ENCODE peak calls at places on chromosome 13, in four cellular contexts. K is stimulated activated naive B cell treated with anti-CD40 and anti-IgM and Interleukin-4, amounts not matched to agents 10 μg/mL and 1 μg/mL and 100 μg/mL, for 72 hours; O is AG20443; X is activated CD4-positive, alpha-beta T cell treated with anti-CD3 and anti-CD28 coated beads, Interleukin-2, amount 50 U/mL, for 1 hour. Z is an unnamed sample.

GRCh38 chr13:21061077-21061945 is at the start of gene LATS2:
- DNase-seq in K (peak), O (peak), X (peak), Z (peak)

GRCh38 chr13:112962396-112962795 is 6.6 kb upstream of the MCF2L start:
- DNase-seq in K (no peak), X (no peak), O (no peak), Z (no peak)

GRCh38 chr13:46615888-46616531 is 63.0 kb downstream of the LRCH1 start:
- DNase-seq in O (peak), X (no peak), K (no peak), Z (no peak)

GRCh38 chr13:102710261-102710679 is 15.4 kb upstream of the METTL21C start:
- DNase-seq in K (no peak), X (no peak), O (peak), Z (no peak)

GRCh38 chr13:73741111-73741510 is 393.1 kb downstream of the KLF12 start:
- DNase-seq in K (no peak), O (peak), X (no peak), Z (no peak)

GRCh38 chr13:94886191-94886590 is 173.8 kb upstream of the SOX21 start:
- DNase-seq in K (no peak), X (no peak), O (peak), Z (no peak)

GRCh38 chr13:97224544-97225324 is 2.6 kb downstream of the MBNL2 start:
- DNase-seq in O (peak), K (no peak), X (peak), Z (no peak)

GRCh38 chr13:24348385-24348784 is 39.0 kb downstream of the C1QTNF9 start:
- DNase-seq in K (no peak), O (peak), X (no peak), Z (no peak)

GRCh38 chr13:101730420-101731000 is 278.0 kb downstream of the ITGBL1 start:
- DNase-seq in X (no peak), O (no peak), K (no peak), Z (no peak)

GRCh38 chr13:41365636-41366035 is 54.6 kb downstream of the NAA16 start:
- DNase-seq in K (no peak), O (no peak), X (no peak), Z (no peak)

GRCh38 chr13:33249066-33249465 is 36.5 kb downstream of the STARD13 start:
- DNase-seq in K (no peak), O (no peak), X (no peak), Z (no peak)

GRCh38 chr13:89862691-89863036 is 1484.8 kb upstream of the MIR17HG start:
- DNase-seq in K (no peak), X (no peak), O (no peak), Z (no peak)

GRCh38 chr13:77448689-77449088 is 86.8 kb upstream of the SCEL start:
- DNase-seq in K (no peak), X (no peak), O (no peak), Z (peak)

GRCh38 chr13:21343659-21344058 is 115.4 kb downstream of the ZDHHC20 start:
- DNase-seq in O (no peak), X (no peak), K (no peak), Z (no peak)

GRCh38 chr13:20312292-20312691 is 80.2 kb upstream of the GJB6 start:
- DNase-seq in X (no peak), O (no peak), K (no peak), Z (no peak)

GRCh38 chr13:51697855-51698254 is 106.1 kb downstream of the DHRS12 start:
- DNase-seq in K (no peak), X (no peak), O (no peak), Z (no peak)

GRCh38 chr13:73981595-73981994 is 152.6 kb downstream of the KLF12 start:
- DNase-seq in K (no peak), O (no peak), X (no peak), Z (no peak)

GRCh38 chr13:90534617-90535340 is 812.7 kb upstream of the MIR17HG start:
- DNase-seq in O (peak), K (no peak), X (no peak), Z (no peak)

GRCh38 chr13:94154362-94154761 is 325.1 kb downstream of the DCT start:
- DNase-seq in O (peak), X (no peak), K (no peak), Z (no peak)

GRCh38 chr13:75787249-75787940 is 151.3 kb downstream of the LMO7 start:
- DNase-seq in X (no peak), K (no peak), O (peak), Z (no peak)

GRCh38 chr13:71751074-71751473 is 115.9 kb downstream of the DACH1 start:
- DNase-seq in K (no peak), O (no peak), X (no peak), Z (no peak)

GRCh38 chr13:25085125-25085742 is 10.7 kb upstream of the PABPC3 start:
- DNase-seq in X (no peak), K (no peak), O (peak), Z (peak)

GRCh38 chr13:107018285-107018684 is 450.3 kb upstream of the ARGLU1 start:
- DNase-seq in X (no peak), K (no peak), O (no peak), Z (no peak)

GRCh38 chr13:26628706-26629105 is 71.2 kb downstream of the WASF3 start:
- DNase-seq in K (no peak), O (peak), X (no peak), Z (peak)

GRCh38 chr13:88958821-88959220 is 1287.7 kb downstream of the SLITRK5 start:
- DNase-seq in X (no peak), O (no peak), K (no peak), Z (no peak)

GRCh38 chr13:44317752-44318550 is 55.7 kb upstream of the SERP2 start:
- DNase-seq in O (peak), K (no peak), X (no peak), Z (no peak)

GRCh38 chr13:27007166-27007565 is 164.4 kb downstream of the USP12 start:
- DNase-seq in X (no peak), K (no peak), O (no peak), Z (no peak)

GRCh38 chr13:101144808-101145419 is 271.4 kb downstream of the NALCN start:
- DNase-seq in X (no peak), K (no peak), O (peak), Z (no peak)

GRCh38 chr13:114071441-114071840 is 61.0 kb downstream of the RASA3 start:
- DNase-seq in K (no peak), X (no peak), O (no peak), Z (no peak)